ENCODE peak calls at places on chromosome 5, in five cellular contexts. G, B, V, Q and Z are unnamed samples.

GRCh38 chr5:1142886-1143669 is 31.2 kb upstream of the SLC12A7 start:
- DNase-seq in G (no peak), B (no peak), V (no peak), Q (no peak), Z (no peak)

GRCh38 chr5:115568668-115569067 is 24.1 kb upstream of the FEM1C start:
- DNase-seq in G (no peak), B (no peak), V (no peak), Q (no peak), Z (no peak)

GRCh38 chr5:164422400-164422799 is 917.0 kb downstream of the MAT2B start:
- DNase-seq in G (peak; percentile 36), B (no peak), V (no peak), Q (peak; percentile 17), Z (no peak)

GRCh38 chr5:174829511-174829864 is 105.1 kb downstream of the MSX2 start:
- DNase-seq in G (no peak), B (peak; percentile 71), V (no peak), Q (no peak), Z (no peak)

GRCh38 chr5:166772770-166773169 is 1518.7 kb upstream of the WWC1 start:
- DNase-seq in G (peak; percentile 64), B (no peak), V (no peak), Q (no peak), Z (no peak)

GRCh38 chr5:107450531-107450930 is 220.2 kb downstream of the EFNA5 start:
- DNase-seq in G (no peak), B (no peak), V (no peak), Q (no peak), Z (no peak)

GRCh38 chr5:178067705-178068104 is 45.6 kb upstream of the N4BP3 start:
- DNase-seq in G (no peak), B (no peak), V (no peak), Q (no peak), Z (no peak)

GRCh38 chr5:29175774-29176173 is 2017.7 kb upstream of the CDH6 start:
- DNase-seq in G (no peak), B (no peak), V (no peak), Q (no peak), Z (no peak)

GRCh38 chr5:177131711-177132503 is 1.7 kb upstream of the NSD1 start:
- DNase-seq in G (no peak), B (no peak), V (no peak), Q (no peak), Z (no peak)

GRCh38 chr5:155539958-155540595 is 526.5 kb downstream of the KIF4B start:
- DNase-seq in G (no peak), B (no peak), V (no peak), Q (no peak), Z (no peak)

GRCh38 chr5:160799160-160799559 is 52.9 kb downstream of the ATP10B start:
- DNase-seq in G (no peak), B (no peak), V (no peak), Q (no peak), Z (no peak)

GRCh38 chr5:76114192-76114795 is 31.1 kb downstream of the SV2C start:
- DNase-seq in G (no peak), B (no peak), V (no peak), Q (no peak), Z (no peak)

GRCh38 chr5:35230043-35230611 is at the start of gene PRLR:
- DNase-seq in G (no peak), B (peak; percentile 36), V (peak; percentile 19), Q (peak; percentile 25), Z (peak; percentile 4)

GRCh38 chr5:82640901-82641300 is 362.7 kb upstream of the RPS23 start:
- DNase-seq in G (no peak), B (no peak), V (peak; percentile 27), Q (no peak), Z (no peak)

GRCh38 chr5:54804521-54804920 is 180.9 kb downstream of the ESM1 start:
- DNase-seq in G (no peak), B (no peak), V (no peak), Q (peak; percentile 31), Z (no peak)

GRCh38 chr5:140764177-140765020 is 21.5 kb upstream of the PCDHA1 start:
- DNase-seq in G (no peak), B (no peak), V (peak; percentile 0), Q (no peak), Z (no peak)

GRCh38 chr5:1472964-1473628 is 27.9 kb upstream of the SLC6A3 start:
- DNase-seq in G (no peak), B (no peak), V (no peak), Q (no peak), Z (no peak)